ENCODE peak calls at places on chromosomes 1 and 21, in nine cellular contexts. V, H, X, E, D, W, S, N and P are unnamed samples. For H3K27me3, the result is how much of the 10 kb centered on the place peaks cover.

GRCh38 chr1:226098870-226099832 is 36.6 kb downstream of the H3-3A start:
- DNase-seq in D (peak), N (no peak), H (peak), V (no peak), S (no peak), X (no peak), E (no peak), W (no peak), P (no peak)

GRCh38 chr1:51621161-51621560 is 4.3 kb downstream of the OSBPL9 start:
- DNase-seq in E (no peak), N (no peak), V (no peak), W (no peak), X (no peak), S (no peak), D (no peak), H (no peak), P (no peak)

GRCh38 chr1:220198186-220199005 is 73.9 kb downstream of the RAB3GAP2 start:
- DNase-seq in W (no peak), V (no peak), N (no peak), D (no peak), S (no peak), X (no peak), H (no peak), E (no peak), P (no peak)

GRCh38 chr1:226097866-226098625 is 35.5 kb downstream of the H3-3A start:
- DNase-seq in D (peak), E (no peak), V (no peak), X (no peak), S (no peak), N (no peak), W (no peak), H (peak), P (peak)

GRCh38 chr1:2128189-2128901 is 66.2 kb downstream of the FAAP20 start:
- DNase-seq in E (no peak), S (no peak), D (no peak), W (no peak), H (no peak), X (no peak), N (no peak), V (no peak), P (peak)

GRCh38 chr1:157150631-157151030 is 12.4 kb upstream of the ETV3 start:
- DNase-seq in X (no peak), W (no peak), V (no peak), E (no peak), S (no peak), H (no peak), N (no peak), D (no peak), P (no peak)

GRCh38 chr1:11823366-11824137 is 17.6 kb downstream of the CLCN6 start:
- DNase-seq in S (no peak), H (no peak), E (no peak), V (no peak), W (no peak), D (no peak), N (no peak), X (no peak), P (peak)

GRCh38 chr1:31930827-31931226 is 7.3 kb downstream of the PTP4A2 start:
- DNase-seq in E (no peak), N (no peak), X (no peak), V (no peak), D (no peak), W (no peak), S (no peak), H (no peak), P (no peak)

GRCh38 chr1:19682901-19683300 is 18.2 kb downstream of the HTR6 start:
- DNase-seq in N (no peak), E (no peak), D (no peak), X (no peak), H (no peak), V (no peak), W (no peak), S (no peak), P (no peak)
- H3K4me3 ChIP-seq in N (no peak), E (no peak), D (no peak), X (no peak), H (no peak), V (no peak), W (no peak), S (no peak), P (no peak)

DNA sequence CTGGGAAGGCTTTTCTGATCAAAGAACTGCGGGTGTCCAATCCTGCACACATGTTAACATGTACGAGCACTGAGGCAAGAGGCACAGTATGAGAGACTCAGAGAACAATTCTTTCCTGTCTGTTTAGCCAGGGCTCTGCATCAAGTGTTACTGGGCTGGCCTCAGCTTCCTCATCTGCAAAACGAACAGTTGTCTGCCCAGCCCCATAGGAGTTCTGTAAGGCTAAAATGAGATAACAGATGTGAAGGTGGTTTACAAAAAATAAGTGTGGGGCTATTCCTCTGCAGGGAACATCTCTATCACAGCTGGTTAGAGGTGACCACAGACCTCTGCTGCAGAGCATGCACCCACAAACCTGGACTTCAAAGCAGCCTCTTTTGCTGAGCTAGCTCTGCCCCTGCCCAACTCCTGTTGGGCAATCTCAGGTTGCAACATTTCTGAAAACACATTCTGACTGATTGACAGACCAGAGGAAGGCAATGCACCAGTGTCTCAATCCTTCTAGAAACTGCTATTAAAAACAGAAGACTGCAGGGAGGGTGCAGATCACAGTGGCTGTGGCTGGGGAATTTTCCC is 10.5 kb upstream of the OLIG1 start:
- DNase-seq in V (no peak), D (no peak), H (no peak), N (peak), S (no peak), X (no peak), E (no peak), W (no peak), P (no peak)
- H3K27me3 ChIP-seq in V (under half), D (under half), H (under half), N (under half), S (under half), X (under half), E (under half), W (half or more), P (under half)

DNA sequence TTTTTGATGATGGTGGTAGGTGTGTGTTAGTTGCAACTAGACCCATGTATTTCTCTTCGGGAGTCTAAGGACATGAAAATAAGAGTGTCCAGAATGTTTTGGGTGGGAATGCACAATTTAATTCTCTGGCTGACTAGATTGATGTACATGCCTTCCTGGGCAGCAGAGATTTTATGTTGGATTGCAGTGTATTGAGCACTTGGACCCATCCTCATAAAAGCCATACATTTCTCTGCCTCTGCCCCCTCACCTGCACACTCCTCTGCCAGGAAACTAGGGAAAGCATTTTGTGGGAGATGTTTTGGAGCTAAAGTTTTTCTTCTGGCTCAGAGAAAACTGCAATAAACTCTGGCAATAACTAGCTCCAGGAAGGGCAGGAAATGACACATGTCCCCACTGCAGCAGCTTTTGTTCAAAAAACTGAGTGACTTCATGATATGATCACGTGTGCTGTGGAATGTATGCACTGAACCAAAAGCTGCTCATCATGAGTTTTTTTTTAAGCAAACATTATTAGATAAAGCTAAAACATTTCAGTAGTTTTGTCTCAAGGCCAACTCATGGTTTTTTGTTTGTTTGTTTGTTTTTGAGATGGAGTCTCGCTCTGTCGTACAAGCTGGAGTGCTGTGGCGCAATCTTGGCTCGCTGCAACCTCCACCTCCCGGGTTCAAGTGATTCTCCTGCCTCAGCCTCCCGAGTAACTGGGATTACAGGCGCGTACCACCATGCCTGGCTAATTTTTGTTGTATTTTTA is 17.6 kb downstream of the RIT1 start:
- DNase-seq in S (no peak), X (no peak), D (peak), V (no peak), H (no peak), N (no peak), W (peak), E (no peak), P (no peak)
- H3K4me3 ChIP-seq in S (no peak), X (no peak), D (no peak), V (no peak), H (no peak), N (no peak), W (no peak), E (no peak), P (no peak)

DNA sequence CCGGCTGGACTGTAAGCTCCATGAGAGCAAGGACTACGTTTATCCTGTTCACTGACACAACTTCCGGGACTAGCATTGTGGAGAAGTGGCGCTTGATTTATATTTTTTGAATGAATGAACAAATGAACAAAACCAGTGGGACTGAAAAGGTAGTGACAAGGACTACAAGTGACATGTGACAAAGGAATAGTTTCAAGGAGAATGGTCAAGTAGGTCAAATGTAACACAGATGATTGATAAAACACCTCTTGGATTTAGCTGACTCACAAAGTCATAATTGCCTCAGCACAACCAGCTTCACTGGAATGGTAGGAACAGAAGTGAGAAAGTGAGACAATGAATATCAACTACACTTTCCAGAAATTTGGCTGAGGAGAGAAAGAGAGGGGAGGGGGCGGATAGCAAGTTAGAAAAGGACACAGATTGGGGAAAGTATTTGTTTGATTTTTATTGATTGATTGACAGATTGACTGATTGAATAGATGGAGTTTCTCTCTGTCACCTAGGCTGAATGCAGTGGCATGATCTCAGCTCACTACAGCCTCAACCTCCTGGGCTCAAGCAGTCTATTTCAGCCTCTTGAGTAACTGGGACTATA is 14.2 kb downstream of the MTF1 start:
- DNase-seq in X (no peak), N (no peak), D (no peak), V (no peak), H (no peak), E (no peak), S (no peak), W (no peak), P (no peak)
- H3K27me3 ChIP-seq in X (under half), N (under half), D (under half), V (under half), H (under half), E (under half), S (under half), W (under half), P (under half)

DNA sequence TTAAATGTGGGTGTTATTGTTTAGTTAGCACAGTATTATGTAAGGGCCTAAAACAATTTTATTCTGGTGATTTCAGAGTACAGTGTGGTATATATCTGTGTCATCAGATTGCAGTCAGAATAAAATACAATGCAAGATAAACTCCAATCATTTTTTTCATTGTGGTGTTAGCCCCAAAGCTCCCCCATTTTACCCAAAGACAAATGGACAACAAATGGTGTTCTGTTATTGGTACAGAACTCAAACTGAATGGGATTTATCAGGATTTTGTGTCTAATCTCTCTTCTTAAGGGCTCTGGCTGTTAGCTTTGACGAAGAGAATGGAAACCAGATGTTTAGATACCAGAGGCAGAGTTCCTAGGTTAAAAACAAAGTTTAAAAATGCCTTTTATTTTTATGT is 163.1 kb upstream of the USP25 start:
- DNase-seq in W (no peak), S (no peak), D (no peak), N (no peak), E (no peak), H (no peak), X (no peak), V (no peak), P (no peak)
- H3K4me3 ChIP-seq in W (no peak), S (no peak), D (no peak), N (no peak), E (no peak), H (no peak), X (no peak), V (no peak), P (no peak)

GRCh38 chr1:166980818-166981217 is 5.5 kb upstream of the ILDR2 start:
- DNase-seq in H (no peak), X (no peak), W (no peak), E (no peak), V (no peak), S (no peak), N (no peak), D (no peak), P (no peak)

GRCh38 chr1:166978795-166979194 is 3.5 kb upstream of the ILDR2 start:
- DNase-seq in W (no peak), N (peak), S (no peak), H (no peak), D (no peak), X (no peak), E (no peak), V (no peak), P (no peak)

GRCh38 chr1:166974647-166975345 is 544 bp downstream of the ILDR2 start:
- DNase-seq in W (no peak), V (no peak), S (no peak), D (no peak), X (no peak), N (peak), H (no peak), E (no peak), P (no peak)

GRCh38 chr1:166975361-166976129 is at the start of gene ILDR2:
- DNase-seq in W (peak), V (no peak), E (peak), N (peak), H (peak), D (peak), X (peak), S (peak), P (peak)

GRCh38 chr1:166977951-166978350 is 2.6 kb upstream of the ILDR2 start:
- DNase-seq in V (no peak), N (no peak), W (no peak), X (no peak), D (no peak), S (no peak), E (no peak), H (no peak), P (no peak)
- H3K27me3 ChIP-seq in V (under half), N (under half), W (under half), X (under half), D (under half), S (under half), E (under half), H (under half), P (under half)

GRCh38 chr1:172382406-172382805 is 38.1 kb upstream of the C1orf105 start:
- DNase-seq in E (no peak), W (no peak), V (no peak), S (no peak), N (no peak), X (no peak), H (no peak), D (no peak), P (no peak)

GRCh38 chr1:172382949-172383348 is 37.5 kb upstream of the C1orf105 start:
- DNase-seq in X (no peak), W (no peak), H (no peak), D (no peak), S (no peak), N (no peak), V (no peak), E (no peak), P (no peak)

GRCh38 chr1:172381981-172382380 is 38.5 kb upstream of the C1orf105 start:
- DNase-seq in D (no peak), N (no peak), E (no peak), S (no peak), V (no peak), X (no peak), W (no peak), H (no peak), P (no peak)

GRCh38 chr1:172386046-172386445 is 34.4 kb upstream of the C1orf105 start:
- DNase-seq in S (no peak), D (no peak), H (no peak), W (no peak), X (no peak), E (no peak), V (no peak), N (no peak), P (no peak)

DNA sequence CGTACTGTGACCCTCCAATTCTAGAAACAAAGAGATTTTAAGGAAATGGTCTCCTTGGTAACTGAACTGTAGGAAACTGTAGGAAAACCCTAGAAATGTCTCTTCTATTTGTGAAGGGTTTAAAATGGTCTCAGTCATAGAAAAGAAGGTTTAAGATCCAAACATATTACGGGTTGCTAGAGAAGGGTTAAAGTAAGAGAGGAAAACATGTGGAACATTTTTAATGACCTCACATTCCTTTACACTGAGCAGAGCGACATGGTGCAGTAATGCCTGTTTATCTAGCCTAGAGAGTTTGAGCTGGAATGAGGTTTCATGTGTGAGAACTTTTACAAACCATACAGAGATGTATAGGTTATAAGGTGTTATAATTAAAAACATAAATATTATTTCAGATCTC is 36.9 kb upstream of the C1orf105 start:
- DNase-seq in S (no peak), N (no peak), V (no peak), D (no peak), E (no peak), W (no peak), X (no peak), H (no peak), P (no peak)
- H3K4me3 ChIP-seq in S (no peak), N (no peak), V (no peak), D (no peak), E (no peak), W (peak), X (peak), H (no peak), P (peak)